ENCODE peak calls at places on chromosomes 3 and 15, in nine cellular contexts. O is psoas muscle, Q is GM23338, G is AG09319, C is progenitor cell of endocrine pancreas, Y is lower lobe of right lung, K is activated B cell treated with CpG ODN at 0.5 μM for 24 hours, A is HFFc6, N is BE2C. U is an unnamed sample.

GRCh38 chr3:32584660-32585059 is 14.0 kb upstream of the DYNC1LI1 start:
- DNase-seq in O (no peak), Q (no peak), G (no peak), C (no peak), Y (no peak), K (no peak), A (no peak), N (no peak), U (peak)

GRCh38 chr15:27398631-27399030 is 427.6 kb downstream of the GABRG3 start:
- DNase-seq in O (no peak), Q (no peak), G (no peak), C (no peak), Y (no peak), K (no peak), A (no peak), N (no peak), U (no peak)

GRCh38 chr15:70523634-70524033 is 239.7 kb downstream of the UACA start:
- DNase-seq in O (no peak), Q (no peak), G (no peak), C (no peak), Y (no peak), K (no peak), A (no peak), N (no peak), U (no peak)

GRCh38 chr3:104920512-104920911 is 446.2 kb upstream of the ALCAM start:
- DNase-seq in O (no peak), Q (no peak), G (no peak), C (no peak), Y (no peak), K (no peak), A (no peak), N (no peak), U (no peak)

GRCh38 chr3:153315781-153316180 is 153.8 kb downstream of the RAP2B start:
- DNase-seq in O (no peak), Q (no peak), G (peak), C (no peak), Y (no peak), K (no peak), A (peak), N (no peak), U (no peak)

GRCh38 chr3:53074366-53074696 is 28.5 kb upstream of the SFMBT1 start:
- DNase-seq in O (no peak), Q (no peak), G (no peak), C (no peak), Y (no peak), K (no peak), A (no peak), N (no peak), U (no peak)

GRCh38 chr3:89098964-89099585 is 8.3 kb upstream of the EPHA3 start:
- DNase-seq in O (no peak), Q (peak), G (peak), C (peak), Y (peak), K (no peak), A (peak), N (peak), U (peak)

GRCh38 chr15:27422997-27423396 is 452.0 kb downstream of the GABRG3 start:
- DNase-seq in O (no peak), Q (no peak), G (no peak), C (no peak), Y (no peak), K (no peak), A (no peak), N (no peak), U (no peak)

GRCh38 chr3:4722103-4722502 is 229.0 kb downstream of the ITPR1 start:
- DNase-seq in O (peak), Q (peak), G (no peak), C (no peak), Y (no peak), K (no peak), A (peak), N (no peak), U (peak)

GRCh38 chr3:170344971-170345370 is 12.5 kb upstream of the SKIL start:
- DNase-seq in O (no peak), Q (no peak), G (no peak), C (no peak), Y (no peak), K (no peak), A (no peak), N (no peak), U (no peak)

GRCh38 chr3:158470944-158471638 is 99.9 kb upstream of the MLF1 start:
- DNase-seq in O (no peak), Q (no peak), G (no peak), C (no peak), Y (no peak), K (no peak), A (peak), N (no peak), U (no peak)

GRCh38 chr3:177750436-177750835 is 553.2 kb upstream of the TBL1XR1 start:
- DNase-seq in O (no peak), Q (no peak), G (no peak), C (no peak), Y (no peak), K (no peak), A (no peak), N (no peak), U (no peak)

GRCh38 chr3:128845119-128845518 is 34.3 kb upstream of the ACAD9 start:
- DNase-seq in O (no peak), Q (peak), G (no peak), C (no peak), Y (no peak), K (no peak), A (no peak), N (peak), U (peak)
- TF ChIP-seq CTCF in O (no peak), Q (peak), G (peak), C (peak), Y (no peak), K (no peak), A (no peak), N (peak), U (peak)

GRCh38 chr3:19901337-19901736 is 32.7 kb downstream of the EFHB start:
- DNase-seq in O (no peak), Q (no peak), G (no peak), C (no peak), Y (no peak), K (no peak), A (no peak), N (no peak), U (peak)
- TF ChIP-seq CTCF in O (no peak), Q (no peak), G (no peak), C (no peak), Y (no peak), K (no peak), A (no peak), N (no peak), U (peak)

GRCh38 chr15:41930221-41930866 is 36.5 kb upstream of the SPTBN5 start:
- DNase-seq in O (peak), Q (no peak), G (peak), C (no peak), Y (peak), K (no peak), A (peak), N (no peak), U (peak)
- TF ChIP-seq CTCF in O (no peak), Q (no peak), G (peak), C (no peak), Y (peak), K (no peak), A (peak), N (no peak), U (peak)

DNA sequence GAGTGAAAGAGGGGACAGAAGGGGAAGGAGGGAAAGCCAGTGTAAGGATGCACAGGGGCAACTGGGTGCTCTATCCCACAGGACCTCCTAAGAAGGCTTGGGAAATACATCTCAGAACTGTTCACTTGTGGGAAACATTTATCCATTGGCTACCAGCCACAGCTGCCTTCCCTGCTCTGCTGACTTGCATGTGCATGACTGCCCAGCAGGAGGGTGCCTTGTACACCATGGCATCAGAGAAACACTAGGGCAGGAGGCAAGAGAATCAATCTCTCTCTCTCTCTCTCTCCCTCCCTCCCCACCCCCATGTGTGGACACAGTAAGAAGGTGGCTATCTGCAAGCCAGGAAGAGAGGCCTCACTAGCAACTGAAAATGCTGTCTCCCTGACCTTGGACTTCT is 62.9 kb upstream of the ZBTB38 start:
- DNase-seq in O (no peak), Q (peak), G (peak), C (no peak), Y (no peak), K (no peak), A (peak), N (peak), U (peak)
- TF ChIP-seq CTCF in O (no peak), Q (no peak), G (peak), C (no peak), Y (no peak), K (no peak), A (peak), N (peak), U (peak)

DNA sequence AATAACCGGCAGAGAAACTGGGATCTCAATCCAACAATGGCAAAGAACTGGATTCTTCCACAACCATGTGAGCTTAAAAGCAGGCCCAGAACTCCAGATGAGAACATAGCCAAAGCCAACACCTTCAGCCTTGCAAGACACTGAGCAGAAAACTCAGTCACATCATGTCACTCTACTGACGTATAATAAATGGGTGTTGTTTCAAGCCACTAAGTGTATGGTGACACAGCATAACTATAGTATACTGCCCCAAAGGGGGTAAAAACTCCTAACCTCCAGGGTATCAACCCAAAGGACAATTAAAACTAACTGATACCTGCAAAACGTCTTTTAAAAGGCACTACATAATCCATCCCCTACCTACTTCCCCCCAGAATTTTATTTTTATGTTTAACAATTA is 69.5 kb downstream of the TRANK1 start:
- DNase-seq in O (no peak), Q (no peak), G (no peak), C (no peak), Y (no peak), K (no peak), A (no peak), N (no peak), U (no peak)
- TF ChIP-seq CTCF in O (no peak), Q (no peak), G (no peak), C (no peak), Y (no peak), K (no peak), A (no peak), N (no peak), U (no peak)